ENCODE peak calls at places on chromosomes 12 and 14, in five cellular contexts. One of them, this sample, is unnamed.

GRCh38 chr12:62532333-62532732 is 65.7 kb downstream of the MON2 start:
- DNase-seq in lung microvascular endothelial cell: no peak
- DNase-seq in AG10803: no peak
- DNase-seq in GDM1: no peak
- DNase-seq in IMR-90: no peak
- DNase-seq in this sample: no peak

GRCh38 chr12:53005215-53005985 is 856 bp upstream of the EIF4B start:
- DNase-seq in lung microvascular endothelial cell: peak; percentile 6
- DNase-seq in AG10803: no peak
- DNase-seq in GDM1: no peak
- DNase-seq in IMR-90: no peak
- DNase-seq in this sample: no peak

GRCh38 chr14:53500191-53500590 is 347.1 kb upstream of the DDHD1 start:
- DNase-seq in lung microvascular endothelial cell: no peak
- DNase-seq in AG10803: no peak
- DNase-seq in GDM1: no peak
- DNase-seq in IMR-90: no peak
- DNase-seq in this sample: no peak

GRCh38 chr14:73269729-73270651 is 32.7 kb downstream of the PAPLN start:
- DNase-seq in lung microvascular endothelial cell: peak; percentile 50
- DNase-seq in AG10803: peak; percentile 21
- DNase-seq in GDM1: no peak
- DNase-seq in IMR-90: peak; percentile 18
- DNase-seq in this sample: no peak

GRCh38 chr12:64633940-64634337 is 23.6 kb downstream of the RASSF3 start:
- DNase-seq in lung microvascular endothelial cell: peak; percentile 88
- DNase-seq in AG10803: peak; percentile 69
- DNase-seq in GDM1: no peak
- DNase-seq in IMR-90: peak; percentile 83
- DNase-seq in this sample: no peak

GRCh38 chr14:100994757-100995156 is 91.2 kb upstream of the RTL1 start:
- DNase-seq in lung microvascular endothelial cell: no peak
- DNase-seq in AG10803: no peak
- DNase-seq in GDM1: no peak
- DNase-seq in IMR-90: peak; percentile 51
- DNase-seq in this sample: no peak

GRCh38 chr14:26281280-26281998 is 316.4 kb downstream of the NOVA1 start:
- DNase-seq in lung microvascular endothelial cell: peak; percentile 56
- DNase-seq in AG10803: peak; percentile 91
- DNase-seq in GDM1: no peak
- DNase-seq in IMR-90: peak; percentile 87
- DNase-seq in this sample: no peak

GRCh38 chr14:94373708-94374107 is 14.7 kb downstream of the SERPINA1 start:
- DNase-seq in lung microvascular endothelial cell: peak; percentile 50
- DNase-seq in AG10803: peak; percentile 97
- DNase-seq in GDM1: no peak
- DNase-seq in IMR-90: peak; percentile 97
- DNase-seq in this sample: no peak

GRCh38 chr12:39846971-39847661 is 227.5 kb upstream of the ABCD2 start:
- DNase-seq in lung microvascular endothelial cell: no peak
- DNase-seq in AG10803: peak; percentile 42
- DNase-seq in GDM1: no peak
- DNase-seq in IMR-90: peak; percentile 42
- DNase-seq in this sample: no peak

GRCh38 chr12:11759894-11760293 is 110.4 kb downstream of the ETV6 start:
- DNase-seq in lung microvascular endothelial cell: no peak
- DNase-seq in AG10803: peak; percentile 64
- DNase-seq in GDM1: no peak
- DNase-seq in IMR-90: no peak
- DNase-seq in this sample: no peak

GRCh38 chr14:36767603-36768281 is 106.1 kb downstream of the PAX9 start:
- DNase-seq in lung microvascular endothelial cell: no peak
- DNase-seq in AG10803: peak; percentile 27
- DNase-seq in GDM1: no peak
- DNase-seq in IMR-90: no peak
- DNase-seq in this sample: no peak

GRCh38 chr12:12294215-12295005 is 27.6 kb upstream of the LRP6 start:
- DNase-seq in lung microvascular endothelial cell: peak; percentile 34
- DNase-seq in AG10803: peak; percentile 45
- DNase-seq in GDM1: no peak
- DNase-seq in IMR-90: no peak
- DNase-seq in this sample: no peak

GRCh38 chr14:24852312-24853060 is 197.5 kb downstream of the STXBP6 start:
- DNase-seq in lung microvascular endothelial cell: no peak
- DNase-seq in AG10803: no peak
- DNase-seq in GDM1: no peak
- DNase-seq in IMR-90: no peak
- DNase-seq in this sample: no peak

GRCh38 chr14:75259946-75260545 is 18.6 kb upstream of the FOS start:
- DNase-seq in lung microvascular endothelial cell: no peak
- DNase-seq in AG10803: peak; percentile 36
- DNase-seq in GDM1: no peak
- DNase-seq in IMR-90: no peak
- DNase-seq in this sample: no peak

GRCh38 chr14:90797919-90798318 is 18.3 kb downstream of the TTC7B start:
- DNase-seq in lung microvascular endothelial cell: no peak
- DNase-seq in AG10803: no peak
- DNase-seq in GDM1: no peak
- DNase-seq in IMR-90: no peak
- DNase-seq in this sample: no peak

GRCh38 chr14:94345344-94346072 is 22.4 kb upstream of the SERPINA6 start:
- DNase-seq in lung microvascular endothelial cell: peak; percentile 46
- DNase-seq in AG10803: peak; percentile 96
- DNase-seq in GDM1: no peak
- DNase-seq in IMR-90: peak; percentile 93
- DNase-seq in this sample: no peak

GRCh38 chr14:76268700-76269099 is 107.2 kb upstream of the ESRRB start:
- DNase-seq in lung microvascular endothelial cell: no peak
- DNase-seq in AG10803: no peak
- DNase-seq in GDM1: no peak
- DNase-seq in IMR-90: no peak
- DNase-seq in this sample: no peak

GRCh38 chr14:69363055-69363454 is 35.0 kb downstream of the ERH start:
- DNase-seq in lung microvascular endothelial cell: peak; percentile 41
- DNase-seq in AG10803: peak; percentile 62
- DNase-seq in GDM1: no peak
- DNase-seq in IMR-90: peak; percentile 33
- DNase-seq in this sample: no peak

GRCh38 chr14:100303179-100303578 is 3.1 kb downstream of the SLC25A29 start:
- DNase-seq in lung microvascular endothelial cell: peak; percentile 34
- DNase-seq in AG10803: no peak
- DNase-seq in GDM1: no peak
- DNase-seq in IMR-90: no peak
- DNase-seq in this sample: no peak

GRCh38 chr14:38129705-38130104 is 78.0 kb upstream of the SSTR1 start:
- DNase-seq in lung microvascular endothelial cell: no peak
- DNase-seq in AG10803: no peak
- DNase-seq in GDM1: no peak
- DNase-seq in IMR-90: no peak
- DNase-seq in this sample: no peak

GRCh38 chr12:122994781-122995502 is 14.5 kb downstream of the ARL6IP4 start:
- DNase-seq in lung microvascular endothelial cell: no peak
- DNase-seq in AG10803: no peak
- DNase-seq in GDM1: no peak
- DNase-seq in IMR-90: no peak
- DNase-seq in this sample: no peak

GRCh38 chr12:24719293-24719721 is 229.6 kb downstream of the BCAT1 start:
- DNase-seq in lung microvascular endothelial cell: peak; percentile 20
- DNase-seq in AG10803: peak; percentile 27
- DNase-seq in GDM1: no peak
- DNase-seq in IMR-90: peak; percentile 78
- DNase-seq in this sample: no peak

This sample was measured in KG1.